ENCODE peak calls at places on chromosomes 3 and 15, in ten cellular contexts. M, X, S, Q, R, Y, I, B, F and W are unnamed samples.
A peak's percentile ranks its signal among the peaks of the same experiment; 100 is the strongest.

GRCh38 chr3:52440671-52441070 is 4.2 kb downstream of the SEMA3G start:
- DNase-seq in M (no peak), X (no peak), S (no peak), Q (no peak), R (no peak), Y (no peak), I (no peak), B (no peak), F (no peak), W (no peak)

GRCh38 chr3:171620825-171621434 is 160.7 kb upstream of the TNIK start:
- DNase-seq in M (no peak), X (no peak), S (no peak), Q (no peak), R (no peak), Y (no peak), I (no peak), B (no peak), F (peak; percentile 83), W (no peak)

GRCh38 chr15:89652131-89652530 is 3.1 kb downstream of the KIF7 start:
- DNase-seq in M (no peak), X (no peak), S (no peak), Q (no peak), R (no peak), Y (no peak), I (no peak), B (no peak), F (no peak), W (no peak)

GRCh38 chr3:21013566-21013965 is 737.4 kb downstream of the ZNF385D start:
- DNase-seq in M (no peak), X (no peak), S (no peak), Q (no peak), R (no peak), Y (no peak), I (no peak), B (no peak), F (no peak), W (no peak)

GRCh38 chr3:160448845-160449659 is 534 bp downstream of the TRIM59 start:
- DNase-seq in M (no peak), X (no peak), S (no peak), Q (no peak), R (peak; percentile 12), Y (no peak), I (peak; percentile 23), B (no peak), F (no peak), W (no peak)

GRCh38 chr3:187844708-187845107 is 99.4 kb upstream of the BCL6 start:
- DNase-seq in M (no peak), X (no peak), S (no peak), Q (no peak), R (no peak), Y (no peak), I (no peak), B (no peak), F (no peak), W (no peak)

GRCh38 chr3:63471781-63472180 is 180.7 kb upstream of the SNTN start:
- DNase-seq in M (no peak), X (no peak), S (no peak), Q (no peak), R (no peak), Y (no peak), I (no peak), B (no peak), F (no peak), W (no peak)

GRCh38 chr3:179681492-179682263 is 28.8 kb downstream of the USP13 start:
- DNase-seq in M (no peak), X (no peak), S (no peak), Q (no peak), R (no peak), Y (no peak), I (no peak), B (no peak), F (peak; percentile 16), W (no peak)

GRCh38 chr15:67110958-67111864 is 45.8 kb downstream of the SMAD3 start:
- DNase-seq in M (no peak), X (no peak), S (no peak), Q (no peak), R (no peak), Y (no peak), I (peak; percentile 44), B (peak; percentile 33), F (no peak), W (no peak)

GRCh38 chr3:52216585-52217408 is 8.6 kb downstream of the TLR9 start:
- DNase-seq in M (peak; percentile 52), X (peak; percentile 81), S (peak; percentile 74), Q (peak; percentile 64), R (peak; percentile 84), Y (no peak), I (peak; percentile 52), B (no peak), F (peak; percentile 32), W (no peak)

GRCh38 chr3:46624976-46625490 is 12.7 kb downstream of the FAM240A start:
- DNase-seq in M (no peak), X (no peak), S (no peak), Q (no peak), R (no peak), Y (no peak), I (no peak), B (no peak), F (no peak), W (no peak)

GRCh38 chr3:27312044-27312668 is 57.0 kb downstream of the NEK10 start:
- DNase-seq in M (no peak), X (no peak), S (no peak), Q (no peak), R (no peak), Y (no peak), I (peak; percentile 16), B (no peak), F (peak; percentile 86), W (peak; percentile 48)

GRCh38 chr15:73558529-73558928 is 74.7 kb downstream of the NPTN start:
- DNase-seq in M (no peak), X (no peak), S (no peak), Q (no peak), R (no peak), Y (no peak), I (no peak), B (no peak), F (no peak), W (no peak)

GRCh38 chr3:50652709-50653108 is 22.0 kb upstream of the DOCK3 start:
- DNase-seq in M (peak; percentile 23), X (no peak), S (peak; percentile 47), Q (peak; percentile 53), R (peak; percentile 37), Y (no peak), I (peak; percentile 60), B (no peak), F (no peak), W (no peak)